ENCODE peak calls at places on chromosomes 2 and 18, in seven cellular contexts. A is MCF 10A; Y is activated CD8-positive, alpha-beta T cell treated with anti-CD3 and anti-CD28 coated beads for 36 hours; O is fibroblast of villous mesenchyme; K is astrocyte of the spinal cord; S is heart left ventricle; N is GM13977. Q is an unnamed sample.

GRCh38 chr18:58611471-58612131 is 17.3 kb downstream of the ALPK2 start:
- DNase-seq in O (peak), N (no peak), Y (no peak), K (peak), A (peak), S (no peak), Q (no peak)

GRCh38 chr2:13260401-13260800 is 543.7 kb downstream of the TRIB2 start:
- DNase-seq in A (peak), S (no peak), Y (no peak), O (no peak), N (no peak), K (peak), Q (no peak)

GRCh38 chr2:51350100-51350499 is 318.2 kb upstream of the NRXN1 start:
- DNase-seq in K (peak), N (no peak), O (peak), A (peak), S (no peak), Y (no peak), Q (no peak)

GRCh38 chr2:8954990-8955389 is 48.5 kb downstream of the MBOAT2 start:
- DNase-seq in Y (no peak), S (no peak), O (no peak), A (no peak), K (no peak), N (no peak), Q (no peak)

GRCh38 chr2:36352024-36352398 is 3.6 kb upstream of the CRIM1 start:
- DNase-seq in N (no peak), A (peak), Y (no peak), K (peak), S (no peak), O (peak), Q (peak)

GRCh38 chr2:216519154-216519762 is 20.6 kb downstream of the RPL37A start:
- DNase-seq in N (peak), K (peak), A (peak), S (peak), O (peak), Y (peak), Q (peak)

GRCh38 chr18:27017901-27018500 is 152.5 kb upstream of the AQP4 start:
- DNase-seq in Y (no peak), N (peak), O (no peak), K (peak), S (no peak), A (peak), Q (peak)

GRCh38 chr18:24023185-24023814 is 8.7 kb downstream of the TTC39C start:
- DNase-seq in N (no peak), S (no peak), K (no peak), Y (peak), O (no peak), A (no peak), Q (no peak)

GRCh38 chr2:32228181-32228580 is 36.5 kb downstream of the NLRC4 start:
- DNase-seq in N (no peak), Y (no peak), S (no peak), O (no peak), K (no peak), A (no peak), Q (no peak)

GRCh38 chr2:237351796-237352195 is 62.2 kb downstream of the COL6A3 start:
- DNase-seq in O (no peak), A (no peak), Y (no peak), S (no peak), K (no peak), N (no peak), Q (no peak)

GRCh38 chr2:216044883-216045499 is 31.6 kb upstream of the MREG start:
- DNase-seq in N (no peak), Y (no peak), K (no peak), A (no peak), S (no peak), O (no peak), Q (no peak)

GRCh38 chr18:34697233-34697632 is 12.9 kb upstream of the DTNA start:
- DNase-seq in N (no peak), Y (no peak), O (no peak), S (no peak), K (peak), A (no peak), Q (no peak)

GRCh38 chr2:46849080-46849715 is 66.4 kb downstream of the MCFD2 start:
- DNase-seq in Y (no peak), K (peak), N (no peak), O (peak), S (no peak), A (peak), Q (no peak)

GRCh38 chr2:11073251-11073650 is 82.0 kb upstream of the SLC66A3 start:
- DNase-seq in O (peak), K (peak), S (no peak), Y (peak), A (peak), N (no peak), Q (no peak)

GRCh38 chr2:62200291-62200841 is 4.5 kb downstream of the B3GNT2 start:
- DNase-seq in K (no peak), N (no peak), Y (peak), S (no peak), O (no peak), A (no peak), Q (no peak)

GRCh38 chr2:217858519-217859466 is 144.0 kb downstream of the TNS1 start:
- DNase-seq in Y (no peak), O (peak), K (peak), A (no peak), S (peak), N (no peak), Q (no peak)

GRCh38 chr2:63424329-63425078 is 163.8 kb downstream of the WDPCP start:
- DNase-seq in S (no peak), Y (peak), A (peak), O (peak), K (peak), N (peak), Q (peak)

GRCh38 chr18:73646772-73647171 is 500.9 kb downstream of the FBXO15 start:
- DNase-seq in A (peak), K (peak), S (no peak), N (no peak), O (no peak), Y (no peak), Q (no peak)

GRCh38 chr2:238379096-238379810 is 47.5 kb upstream of the ASB1 start:
- DNase-seq in Y (peak), S (no peak), N (no peak), O (peak), A (no peak), K (peak), Q (no peak)

GRCh38 chr2:159561242-159561641 is 55.1 kb downstream of the BAZ2B start:
- DNase-seq in O (no peak), N (no peak), K (no peak), Y (no peak), S (no peak), A (no peak), Q (no peak)

GRCh38 chr2:19819097-19820065 is 82.4 kb downstream of the TTC32 start:
- DNase-seq in K (peak), S (no peak), O (peak), Y (no peak), N (no peak), A (peak), Q (no peak)

GRCh38 chr18:61554117-61554776 is 221.0 kb downstream of the CDH20 start:
- DNase-seq in S (no peak), A (no peak), K (no peak), N (no peak), Y (peak), O (no peak), Q (no peak)

GRCh38 chr2:141133883-141134282 is 996.9 kb downstream of the LRP1B start:
- DNase-seq in S (no peak), K (no peak), A (no peak), O (no peak), N (no peak), Y (no peak), Q (no peak)

DNA sequence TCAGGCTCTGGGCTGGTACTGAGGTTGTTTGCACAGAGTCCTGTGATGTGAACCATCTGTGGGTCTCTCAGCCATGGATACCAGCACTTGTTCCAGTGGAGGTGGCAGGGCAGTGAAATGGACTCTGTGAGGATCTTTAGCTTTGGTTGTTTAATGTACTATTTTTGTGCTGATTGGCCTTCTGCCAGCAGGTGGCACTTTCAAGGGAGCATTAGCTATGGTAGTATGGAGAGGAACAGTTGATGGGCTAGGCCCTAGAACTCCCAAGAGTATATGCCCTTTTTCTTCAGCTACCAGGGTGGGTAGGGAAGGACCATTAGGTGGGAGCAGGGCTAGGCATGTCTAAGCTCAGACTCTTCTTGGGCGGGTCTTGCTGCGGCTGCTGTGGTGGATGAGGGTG is 257.0 kb upstream of the GYPC start:
- DNase-seq in K (no peak), A (no peak), O (no peak), S (no peak), Y (peak), N (no peak), Q (no peak)
- TF ChIP-seq CTCF in K (no peak), A (no peak), O (no peak), S (no peak), Y (no peak), N (peak), Q (peak)

GRCh38 chr2:6986894-6987487 is 69.8 kb downstream of the RNF144A start:
- DNase-seq in O (no peak), N (no peak), Y (no peak), S (no peak), A (no peak), K (peak), Q (no peak)

GRCh38 chr2:6992821-6993228 is 75.6 kb downstream of the RNF144A start:
- DNase-seq in N (no peak), A (no peak), S (no peak), Y (no peak), K (no peak), O (no peak), Q (no peak)

GRCh38 chr2:6993230-6993640 is 76.0 kb downstream of the RNF144A start:
- DNase-seq in N (no peak), S (peak), A (no peak), K (no peak), Y (no peak), O (no peak), Q (no peak)

GRCh38 chr2:6994569-6994968 is 77.4 kb downstream of the RNF144A start:
- DNase-seq in A (no peak), Y (no peak), K (no peak), N (no peak), O (no peak), S (no peak), Q (no peak)

DNA sequence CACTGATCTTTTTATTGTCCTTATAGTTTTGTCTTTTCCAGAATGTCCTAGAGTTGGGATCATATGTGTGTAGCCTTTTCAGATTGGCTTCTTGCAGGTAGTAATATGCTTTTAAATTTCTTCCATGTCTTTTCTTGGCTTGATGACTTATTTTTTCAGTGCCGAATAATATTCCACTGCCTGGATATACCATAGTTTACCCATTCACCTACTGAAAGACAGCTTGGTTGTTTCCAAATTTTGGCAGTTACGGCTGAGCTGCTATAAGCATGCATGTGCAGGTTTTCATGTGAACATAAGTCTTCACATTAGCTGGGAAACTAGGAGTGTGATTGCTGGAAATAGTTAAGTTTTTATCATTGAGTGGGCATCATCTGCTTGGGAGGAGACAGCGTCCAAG is 73.7 kb downstream of the RNF144A start:
- DNase-seq in A (no peak), S (no peak), Y (no peak), N (no peak), O (no peak), K (no peak), Q (no peak)
- TF ChIP-seq CTCF in A (no peak), S (no peak), Y (no peak), N (no peak), O (no peak), K (no peak), Q (no peak)

DNA sequence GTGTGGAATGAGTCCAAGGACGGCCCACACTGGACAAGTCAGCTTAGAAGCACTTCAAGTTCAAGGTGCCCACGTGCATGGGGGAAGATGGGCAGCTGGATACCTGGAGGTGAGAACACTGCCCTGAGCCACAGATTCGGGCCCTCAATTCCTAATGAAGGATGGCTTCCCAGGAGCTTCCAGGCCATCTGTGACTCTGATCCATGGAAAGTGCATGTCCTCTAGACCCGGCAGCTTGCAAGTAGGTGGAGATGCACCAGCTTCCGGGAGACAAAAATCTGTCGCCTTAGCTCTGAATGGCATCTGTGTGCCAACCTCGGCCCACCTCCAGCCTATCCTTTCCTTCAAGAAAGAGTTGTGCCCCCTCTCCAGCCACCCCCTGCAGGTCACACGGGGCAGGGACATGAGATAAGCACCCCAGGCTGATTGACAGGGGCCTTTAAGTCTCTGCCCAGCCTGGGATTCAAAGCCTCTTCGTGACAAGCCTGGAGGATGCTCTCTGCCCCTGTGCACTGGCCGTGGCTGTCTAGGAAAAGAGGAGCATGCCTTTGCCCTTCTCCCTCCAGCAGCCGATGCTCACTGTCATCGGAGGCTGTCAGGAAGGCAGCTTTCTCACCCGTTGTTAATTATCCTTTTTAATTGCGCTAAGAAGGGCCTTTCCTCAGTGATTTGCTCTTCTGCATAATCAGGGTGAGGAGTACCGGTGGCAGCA is 65.5 kb downstream of the BIN1 start:
- DNase-seq in A (no peak), K (no peak), Y (no peak), S (no peak), N (no peak), O (no peak), Q (no peak)
- TF ChIP-seq CTCF in A (no peak), K (no peak), Y (no peak), S (no peak), N (no peak), O (no peak), Q (no peak)

GRCh38 chr2:166013878-166014277 is 60.3 kb upstream of the TTC21B start:
- DNase-seq in N (no peak), A (no peak), O (no peak), K (no peak), S (no peak), Y (no peak), Q (no peak)
- TF ChIP-seq CTCF in N (no peak), A (no peak), O (peak), K (no peak), S (no peak), Y (no peak), Q (no peak)

GRCh38 chr2:85221291-85221690 is 88.1 kb downstream of the TCF7L1 start:
- DNase-seq in N (no peak), K (no peak), A (no peak), Y (no peak), O (peak), S (no peak), Q (no peak)
- TF ChIP-seq CTCF in N (no peak), K (no peak), A (no peak), Y (no peak), O (peak), S (no peak), Q (no peak)

DNA sequence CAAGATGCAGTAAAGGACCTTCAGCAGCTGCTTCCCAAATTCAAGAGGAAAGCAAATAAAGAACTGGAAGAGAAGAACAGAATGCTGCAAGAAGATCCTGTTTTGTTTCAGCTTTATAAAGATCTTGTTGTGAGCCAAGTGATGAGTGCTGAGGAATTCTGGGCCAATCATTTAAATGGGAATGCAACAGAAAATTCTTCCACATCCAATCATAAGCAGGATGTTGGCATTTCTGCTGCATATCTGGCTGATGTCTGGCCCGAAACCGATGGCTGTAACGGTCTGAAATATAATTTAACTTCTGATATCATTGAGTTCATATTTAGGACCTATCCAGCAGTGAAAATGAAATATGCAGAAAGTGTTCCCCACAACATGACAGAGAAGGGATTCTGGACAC is 175.8 kb downstream of the MC4R start:
- DNase-seq in K (no peak), N (no peak), A (no peak), O (no peak), S (no peak), Y (no peak), Q (no peak)
- TF ChIP-seq CTCF in K (no peak), N (no peak), A (no peak), O (no peak), S (no peak), Y (no peak), Q (no peak)

DNA sequence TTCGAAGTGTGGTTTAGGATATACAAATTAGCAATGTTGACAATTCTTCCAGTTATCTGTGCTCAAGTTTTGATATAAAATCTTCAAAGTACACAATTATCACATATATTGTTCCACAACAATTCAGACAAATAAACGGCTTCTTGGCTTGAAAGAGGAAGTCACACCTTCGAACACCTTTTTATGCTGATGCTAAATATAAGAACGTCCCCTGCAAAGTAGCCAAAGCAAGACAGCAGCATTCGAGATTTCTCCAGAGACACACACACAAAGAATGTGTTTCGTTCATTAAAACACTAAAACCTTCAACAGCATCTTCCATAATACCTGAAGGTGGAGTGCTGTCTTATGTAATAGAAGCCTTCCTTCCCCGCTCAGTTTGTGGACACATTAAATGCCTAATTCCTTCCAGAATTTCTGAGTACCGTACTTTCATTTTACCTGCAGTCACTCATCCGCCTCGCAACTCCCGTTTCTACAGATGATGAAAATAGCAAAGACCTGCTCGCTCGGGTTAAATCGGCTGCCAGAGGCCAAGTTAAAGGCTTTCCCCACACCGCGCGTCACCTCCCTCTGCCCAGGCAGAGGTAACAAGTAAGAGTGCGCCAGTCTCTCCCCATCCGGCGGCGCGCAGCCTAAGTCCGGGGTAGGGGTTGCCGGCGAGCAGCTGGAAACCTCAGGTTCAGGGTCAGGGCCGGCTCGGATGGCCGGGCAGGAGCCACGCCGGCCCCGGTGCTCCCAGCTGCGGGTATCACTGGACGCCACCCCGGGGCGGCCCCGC is 847 bp downstream of the SERPINE2 start:
- DNase-seq in O (peak), S (peak), K (peak), A (peak), Y (peak), N (peak), Q (peak)
- TF ChIP-seq CTCF in O (peak), S (no peak), K (no peak), A (no peak), Y (no peak), N (no peak), Q (no peak)

Q was measured in GM20000.